ENCODE peak calls at places on chromosomes 11 and 22, in ten cellular contexts. A, N, T, W, G, U, Q, L, F and Z are unnamed samples.

GRCh38 chr11:133843454-133843987 is 1.8 kb downstream of the SPATA19 start:
- DNase-seq in U (no peak), A (no peak), F (no peak), W (no peak), T (no peak), N (no peak), L (no peak), G (no peak), Q (no peak), Z (no peak)

GRCh38 chr11:393219-394033 is 583 bp upstream of the PKP3 start:
- DNase-seq in Q (no peak), W (no peak), N (no peak), A (peak), T (no peak), G (peak), L (no peak), U (peak), F (no peak), Z (peak)

GRCh38 chr11:61679893-61680621 is at the start of gene DAGLA:
- DNase-seq in Q (peak), F (peak), W (peak), U (peak), G (no peak), N (peak), A (no peak), L (peak), T (peak), Z (peak)

GRCh38 chr11:129418039-129418438 is 42.4 kb downstream of the BARX2 start:
- DNase-seq in N (no peak), A (no peak), U (no peak), G (no peak), F (no peak), L (no peak), Q (no peak), W (no peak), T (no peak), Z (no peak)

GRCh38 chr11:3942956-3943497 is 87.6 kb downstream of the STIM1 start:
- DNase-seq in L (no peak), F (no peak), U (peak), N (no peak), A (no peak), Q (no peak), W (no peak), T (no peak), G (no peak), Z (no peak)

GRCh38 chr11:75463106-75463774 is 30.2 kb upstream of the KLHL35 start:
- DNase-seq in T (no peak), U (no peak), W (no peak), N (no peak), G (no peak), A (no peak), Q (no peak), L (no peak), F (no peak), Z (no peak)

GRCh38 chr11:70158201-70158600 is 44.9 kb upstream of the FADD start:
- DNase-seq in F (no peak), L (no peak), A (no peak), N (no peak), W (no peak), G (peak), U (peak), T (no peak), Q (no peak), Z (peak)

GRCh38 chr11:63765688-63766241 is 2.8 kb downstream of the ZFTA start:
- DNase-seq in T (no peak), L (no peak), N (no peak), Q (no peak), U (no peak), G (no peak), F (no peak), A (no peak), W (no peak), Z (no peak)

GRCh38 chr11:109911488-109911887 is 181.7 kb upstream of the ZC3H12C start:
- DNase-seq in G (no peak), U (no peak), N (no peak), Q (no peak), A (no peak), L (no peak), T (no peak), F (no peak), W (no peak), Z (no peak)

GRCh38 chr22:17121235-17122195 is at the start of gene TMEM121B:
- DNase-seq in T (no peak), Q (peak), G (peak), N (no peak), A (peak), W (no peak), F (peak), L (no peak), U (peak), Z (peak)

GRCh38 chr11:64419818-64420485 is 61.0 kb downstream of the RPS6KA4 start:
- DNase-seq in L (no peak), F (no peak), T (no peak), G (peak), W (no peak), Q (peak), A (no peak), N (no peak), U (peak), Z (peak)

GRCh38 chr11:103920449-103920848 is 116.0 kb upstream of the DDI1 start:
- DNase-seq in U (peak), A (no peak), T (no peak), F (no peak), W (no peak), N (no peak), Q (no peak), G (no peak), L (no peak), Z (no peak)

GRCh38 chr11:12864316-12865156 is 144.6 kb upstream of the RASSF10 start:
- DNase-seq in Q (peak), G (peak), U (peak), F (no peak), A (no peak), N (no peak), W (no peak), T (no peak), L (no peak), Z (peak)

GRCh38 chr11:79396674-79397073 is 44.2 kb downstream of the TENM4 start:
- DNase-seq in L (no peak), N (no peak), F (no peak), Q (no peak), U (no peak), T (no peak), A (no peak), W (no peak), G (no peak), Z (no peak)